ENCODE peak calls at places on chromosomes 2 and 18, in four cellular contexts. C is body of pancreas, I is right lobe of liver, J is mammary epithelial cell. U is an unnamed sample.

GRCh38 chr2:323035-323434 is 35.1 kb upstream of the ALKAL2 start:
- DNase-seq in J (no peak), I (no peak), C (no peak), U (no peak)

GRCh38 chr2:203579131-203579643 is 44.1 kb upstream of the RAPH1 start:
- DNase-seq in J (peak; percentile 99), I (peak; percentile 64), C (peak; percentile 88), U (peak; percentile 99)

GRCh38 chr18:6776193-6776592 is 46.7 kb downstream of the ARHGAP28 start:
- DNase-seq in I (no peak), J (no peak), C (no peak), U (no peak)

GRCh38 chr2:39679805-39680204 is 14.1 kb downstream of the TMEM178A start:
- DNase-seq in C (no peak), J (no peak), I (no peak), U (no peak)

GRCh38 chr2:100008960-100009359 is 133.4 kb downstream of the AFF3 start:
- DNase-seq in I (no peak), C (no peak), J (no peak), U (peak; percentile 15)

GRCh38 chr2:11071207-11071606 is 84.1 kb upstream of the SLC66A3 start:
- DNase-seq in J (no peak), I (no peak), C (no peak), U (no peak)

GRCh38 chr2:238426568-238427434 is at the start of gene ASB1:
- DNase-seq in C (peak; percentile 71), I (peak; percentile 79), J (peak; percentile 91), U (peak; percentile 69)

GRCh38 chr2:111069722-111070121 is 51.0 kb upstream of the BCL2L11 start:
- DNase-seq in C (no peak), I (no peak), J (no peak), U (no peak)

GRCh38 chr2:150013011-150013410 is 425.4 kb upstream of the MMADHC start:
- DNase-seq in J (no peak), I (no peak), C (no peak), U (no peak)

GRCh38 chr18:75638597-75639467 is 211.3 kb upstream of the SMIM21 start:
- DNase-seq in C (no peak), I (no peak), J (no peak), U (no peak)

GRCh38 chr2:28656937-28657615 is 94.6 kb upstream of the PPP1CB start:
- DNase-seq in I (no peak), C (no peak), J (peak; percentile 66), U (peak; percentile 68)

GRCh38 chr2:28263690-28264089 is 129.0 kb upstream of the FOSL2 start:
- DNase-seq in J (no peak), I (no peak), C (no peak), U (no peak)

GRCh38 chr2:10028407-10028987 is 14.9 kb upstream of the KLF11 start:
- DNase-seq in J (no peak), I (no peak), C (no peak), U (no peak)

DNA sequence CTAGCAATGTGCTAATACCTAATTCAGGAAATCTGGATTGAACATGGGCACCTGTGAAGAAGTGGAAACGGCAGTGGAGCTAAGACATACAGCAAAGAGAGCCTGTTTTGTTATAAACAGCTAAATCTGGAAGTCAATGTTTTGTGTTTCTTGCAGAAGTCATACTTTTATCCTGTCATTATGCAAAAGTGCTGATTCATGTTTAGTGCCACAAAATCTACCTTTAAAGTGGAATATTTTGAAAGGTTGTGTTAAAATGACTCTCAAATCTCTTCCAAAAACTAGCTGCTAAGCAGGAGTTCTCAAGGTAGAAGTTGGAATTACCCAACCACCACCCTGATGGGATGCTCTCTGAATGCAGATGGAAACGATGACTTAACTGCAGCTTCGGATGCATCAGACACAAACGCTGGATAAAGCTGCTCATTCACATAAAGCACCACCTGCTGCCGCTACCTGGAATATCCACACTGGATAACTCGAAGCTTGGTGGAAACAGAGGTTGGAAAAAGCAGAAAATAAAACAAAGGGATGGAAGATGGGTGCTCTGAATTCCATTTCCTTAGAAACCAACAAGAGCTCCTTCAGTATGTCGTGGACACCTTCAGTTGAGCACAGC is 132.6 kb upstream of the ZNF236 start:
- DNase-seq in J (no peak), C (no peak), I (no peak), U (no peak)
- TF ChIP-seq CTCF in J (no peak), C (no peak), I (peak; percentile 14), U (peak; percentile 56)

GRCh38 chr2:234884591-234884990 is 67.2 kb upstream of the SH3BP4 start:
- DNase-seq in I (no peak), J (no peak), C (peak; percentile 23), U (no peak)

GRCh38 chr2:234881413-234882241 is 70.2 kb upstream of the SH3BP4 start:
- DNase-seq in J (peak; percentile 70), C (peak; percentile 94), I (peak; percentile 91), U (peak; percentile 84)

GRCh38 chr2:234880551-234881211 is 71.1 kb upstream of the SH3BP4 start:
- DNase-seq in J (peak; percentile 96), C (peak; percentile 78), I (peak; percentile 59), U (peak; percentile 97)

GRCh38 chr2:234885113-234885512 is 66.7 kb upstream of the SH3BP4 start:
- DNase-seq in C (peak; percentile 77), I (no peak), J (no peak), U (no peak)

GRCh38 chr2:234879671-234880455 is 72.0 kb upstream of the SH3BP4 start:
- DNase-seq in C (peak; percentile 25), I (no peak), J (peak; percentile 49), U (peak; percentile 40)
- H3K4me1 ChIP-seq in C (peaks cover 46% of the 10 kb centered on the region), I (peaks cover 30% of the 10 kb centered on the region), J (peaks cover 22% of the 10 kb centered on the region), U (peaks cover 19% of the 10 kb centered on the region)

GRCh38 chr2:64311948-64312621 is 141.9 kb upstream of the LGALSL start:
- DNase-seq in C (peak; percentile 88), J (peak; percentile 98), I (peak; percentile 79), U (peak; percentile 94)
- H3K27ac ChIP-seq in C (peak overlapping the region; percentile 80), J (peak overlapping the region; percentile 99), I (peak overlapping the region; percentile 47), U (peak overlapping the region; percentile 96)

GRCh38 chr18:8952796-8953760 is 149.4 kb upstream of the NDUFV2 start:
- DNase-seq in I (no peak), J (peak; percentile 27), C (no peak), U (no peak)
- TF ChIP-seq CTCF in I (no peak), J (no peak), C (no peak), U (no peak)

DNA sequence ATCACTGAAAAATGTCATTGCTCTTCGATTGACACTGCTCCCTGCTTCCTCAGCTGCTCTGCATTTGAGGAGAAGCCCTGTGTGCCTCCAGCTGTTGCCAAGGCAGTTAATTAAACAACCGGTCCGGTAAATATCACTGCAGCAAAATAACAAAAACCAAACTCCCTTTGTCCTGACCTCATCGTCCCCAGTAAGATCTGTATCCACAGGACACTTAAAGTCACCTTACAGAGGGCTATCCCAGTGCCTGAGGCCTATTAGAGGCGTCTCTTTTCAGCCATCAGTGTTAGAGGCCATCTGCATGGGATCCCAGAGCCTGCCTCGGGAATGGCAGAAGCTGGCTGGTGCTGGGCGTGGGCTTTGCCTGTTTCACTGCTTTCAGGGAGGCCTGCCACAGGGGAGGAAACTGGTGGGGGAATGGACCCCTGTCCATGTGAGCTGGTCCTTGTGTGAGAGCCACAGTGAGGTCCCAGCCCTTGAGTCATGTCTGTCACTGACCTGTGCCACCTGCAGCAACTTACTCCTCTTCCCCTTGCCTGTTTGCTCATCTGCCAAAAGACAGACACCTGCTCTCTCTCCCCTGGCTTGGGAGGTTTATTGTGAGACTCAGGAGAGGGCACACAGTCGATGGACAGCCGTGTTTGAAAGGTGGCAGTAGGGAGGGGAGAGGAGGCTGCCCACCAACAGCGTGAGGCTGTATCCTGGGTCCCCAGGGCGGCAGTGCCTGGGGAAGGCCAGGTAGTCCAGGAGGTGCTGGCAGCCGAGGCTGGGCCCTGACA is 117.7 kb upstream of the MCFD2 start:
- DNase-seq in J (no peak), I (no peak), C (no peak), U (no peak)
- H3K4me1 ChIP-seq in J (peaks cover 41% of the 10 kb centered on the region), I (peaks cover 35% of the 10 kb centered on the region), C (peaks cover 44% of the 10 kb centered on the region), U (peaks cover 33% of the 10 kb centered on the region)

DNA sequence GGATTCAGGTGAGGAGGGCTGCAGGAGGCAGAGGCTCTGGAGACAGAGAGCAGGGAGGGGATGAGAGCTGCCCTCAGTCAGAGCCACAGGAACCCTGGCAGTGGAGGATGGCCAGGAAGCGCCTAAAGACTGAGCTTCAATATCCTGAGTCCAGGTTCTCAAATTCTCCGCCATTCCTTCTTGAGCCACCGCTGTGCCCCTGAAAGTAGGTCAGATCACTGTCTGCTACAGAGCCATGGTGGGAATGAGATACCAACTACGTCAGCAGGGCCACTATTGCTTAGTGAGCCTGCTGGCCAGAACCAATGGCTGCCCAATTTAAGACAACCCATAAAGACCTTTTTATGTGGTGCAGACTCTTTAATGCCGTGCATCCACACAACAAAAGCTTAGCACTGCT is 155.5 kb downstream of the CTIF start:
- DNase-seq in I (no peak), J (no peak), C (no peak), U (no peak)
- H3K27ac ChIP-seq in I (no peak overlapping the region), J (no peak overlapping the region), C (no peak overlapping the region), U (no peak overlapping the region)

DNA sequence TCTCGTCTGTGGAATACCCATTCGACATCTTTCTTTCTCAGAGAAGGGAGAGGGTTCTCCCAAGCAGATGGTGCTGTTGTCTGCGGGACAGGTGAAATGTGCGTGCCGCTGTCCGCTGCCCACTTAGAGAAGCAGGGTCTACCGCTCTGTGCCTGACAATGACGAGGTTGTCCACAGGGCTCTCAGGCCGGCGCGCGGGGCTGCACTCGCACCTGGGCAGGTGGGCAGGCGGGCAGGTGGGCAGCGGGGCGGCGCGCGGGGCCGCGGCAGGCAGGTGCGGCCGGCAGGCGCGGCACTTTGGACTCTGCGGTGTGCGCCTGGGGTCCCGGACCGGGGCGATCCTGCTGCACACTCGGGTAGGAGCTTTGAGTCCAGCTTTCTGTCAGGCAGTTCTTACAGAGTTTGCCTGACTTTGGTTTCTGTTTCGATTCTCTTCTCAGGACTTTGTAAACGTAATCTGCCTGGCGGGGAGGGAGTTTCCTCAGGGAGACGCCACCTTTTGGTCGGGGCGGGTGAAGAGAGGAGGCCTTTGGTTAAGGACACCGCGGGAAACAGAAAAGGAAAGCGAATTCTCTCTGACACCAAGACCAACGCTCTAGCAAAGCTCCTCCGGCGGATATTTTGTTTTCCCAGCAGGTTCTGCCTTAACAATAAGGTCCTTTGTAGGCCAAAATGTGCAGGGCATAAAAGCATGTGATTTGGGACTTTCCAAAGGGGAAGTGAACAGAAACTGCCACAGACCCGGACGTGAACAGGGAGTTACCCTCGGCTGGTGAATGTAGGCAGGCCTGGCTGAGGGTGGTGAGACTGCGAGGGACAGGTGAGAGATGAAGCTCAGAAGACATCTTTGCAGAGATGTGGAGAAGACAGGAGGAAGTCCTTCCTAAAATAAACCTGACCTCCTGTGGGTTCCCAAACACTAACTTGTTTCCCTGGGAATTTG is at the start of gene IFIH1:
- DNase-seq in I (peak; percentile 90), C (peak; percentile 89), J (peak; percentile 92), U (peak; percentile 86)
- TF ChIP-seq CTCF in I (peak; percentile 25), C (peak; percentile 32), J (no peak), U (peak; percentile 55)